ENCODE peak calls at places on chromosomes 11 and 22, in nine cellular contexts. U is GM23248, F is dorsolateral prefrontal cortex, G is OCI-LY7, X is brain microvascular endothelial cell, L is SJSA1, I is PC-3, R is GM23338, M is AG04450. O is an unnamed sample.
A peak's percentile ranks its signal among the peaks of the same experiment; 100 is the strongest.

GRCh38 chr11:116432301-116432700 is 340.5 kb downstream of the BUD13 start:
- DNase-seq in G (no peak), U (no peak), X (no peak), L (no peak), I (no peak), F (no peak), R (no peak), M (no peak), O (no peak)

GRCh38 chr11:101617735-101618332 is 34.0 kb upstream of the TRPC6 start:
- DNase-seq in U (peak; percentile 27), M (no peak), I (peak; percentile 72), X (no peak), L (no peak), G (no peak), F (no peak), R (peak; percentile 59), O (no peak)

GRCh38 chr11:34205326-34206035 is 100.1 kb downstream of the NAT10 start:
- DNase-seq in M (no peak), G (no peak), R (no peak), L (no peak), U (no peak), I (no peak), F (no peak), X (no peak), O (no peak)

GRCh38 chr22:36415415-36416168 is 27.8 kb upstream of the MYH9 start:
- DNase-seq in U (peak; percentile 22), L (no peak), M (no peak), R (peak; percentile 41), G (no peak), I (no peak), F (no peak), X (no peak), O (no peak)

GRCh38 chr22:32618461-32619140 is 144.0 kb downstream of the FBXO7 start:
- DNase-seq in M (no peak), I (no peak), X (no peak), L (no peak), F (no peak), R (no peak), U (no peak), G (no peak), O (no peak)

GRCh38 chr11:86676533-86677154 is 4.2 kb upstream of the ME3 start:
- DNase-seq in R (peak; percentile 93), L (no peak), G (peak; percentile 3), M (no peak), F (no peak), U (peak; percentile 39), X (no peak), I (peak; percentile 18), O (no peak)

GRCh38 chr11:100817620-100818019 is 130.5 kb downstream of the ARHGAP42 start:
- DNase-seq in I (no peak), X (no peak), G (no peak), M (no peak), U (no peak), L (no peak), R (no peak), F (no peak), O (no peak)

GRCh38 chr22:17269224-17269606 is 50.0 kb upstream of the ADA2 start:
- DNase-seq in F (no peak), U (no peak), M (no peak), R (no peak), L (no peak), G (no peak), X (no peak), I (no peak), O (no peak)

GRCh38 chr11:69000831-69001245 is 12.2 kb downstream of the MRGPRF start:
- DNase-seq in F (no peak), L (peak; percentile 95), U (peak; percentile 95), R (peak; percentile 37), M (no peak), X (peak; percentile 50), I (peak; percentile 63), G (no peak), O (no peak)

GRCh38 chr11:1745701-1746320 is 4.6 kb downstream of the IFITM10 start:
- DNase-seq in X (no peak), L (no peak), M (no peak), U (no peak), F (no peak), R (no peak), I (no peak), G (no peak), O (no peak)

GRCh38 chr11:72641900-72642814 is 32.1 kb downstream of the PDE2A start:
- DNase-seq in U (peak; percentile 56), I (peak; percentile 40), X (no peak), F (no peak), L (no peak), M (no peak), G (no peak), R (peak; percentile 56), O (peak; percentile 42)

GRCh38 chr11:130666781-130667251 is 218.4 kb downstream of the ADAMTS15 start:
- DNase-seq in L (peak; percentile 74), F (no peak), R (no peak), U (peak; percentile 50), M (no peak), X (no peak), G (no peak), I (peak; percentile 36), O (no peak)

GRCh38 chr11:72683782-72684200 is 9.6 kb upstream of the PDE2A start:
- DNase-seq in U (peak; percentile 51), F (peak; percentile 62), L (peak; percentile 44), M (no peak), G (peak; percentile 68), R (peak; percentile 82), I (peak; percentile 74), X (peak; percentile 40), O (peak; percentile 30)

GRCh38 chr11:35166369-35167360 is 27.7 kb downstream of the CD44 start:
- DNase-seq in X (peak; percentile 86), M (no peak), U (peak; percentile 98), F (peak; percentile 70), L (peak; percentile 96), I (peak; percentile 98), G (no peak), R (no peak), O (peak; percentile 58)

GRCh38 chr22:50613291-50613981 is 12.8 kb downstream of the MAPK8IP2 start:
- DNase-seq in L (no peak), X (no peak), M (no peak), U (no peak), F (no peak), I (peak; percentile 60), G (no peak), R (peak; percentile 72), O (no peak)

GRCh38 chr11:93081694-93082093 is 112.2 kb downstream of the MTNR1B start:
- DNase-seq in U (no peak), I (no peak), L (no peak), F (no peak), R (peak; percentile 16), G (no peak), M (no peak), X (no peak), O (no peak)

GRCh38 chr11:11964774-11965150 is 43.7 kb downstream of the DKK3 start:
- DNase-seq in G (no peak), M (no peak), F (no peak), I (no peak), R (no peak), U (no peak), L (no peak), X (no peak), O (no peak)

GRCh38 chr22:50000587-50001387 is 11.8 kb downstream of the IL17REL start:
- DNase-seq in R (no peak), F (no peak), L (peak; percentile 43), U (no peak), I (no peak), X (no peak), M (no peak), G (no peak), O (no peak)

GRCh38 chr11:72820439-72821139 is 6.4 kb downstream of the ATG16L2 start:
- DNase-seq in L (no peak), F (no peak), G (no peak), X (no peak), U (no peak), M (no peak), R (no peak), I (no peak), O (no peak)

GRCh38 chr11:84193706-84194105 is 907.5 kb upstream of the CCDC90B start:
- DNase-seq in U (no peak), F (no peak), L (no peak), X (no peak), R (no peak), G (peak; percentile 5), I (no peak), M (no peak), O (no peak)

DNA sequence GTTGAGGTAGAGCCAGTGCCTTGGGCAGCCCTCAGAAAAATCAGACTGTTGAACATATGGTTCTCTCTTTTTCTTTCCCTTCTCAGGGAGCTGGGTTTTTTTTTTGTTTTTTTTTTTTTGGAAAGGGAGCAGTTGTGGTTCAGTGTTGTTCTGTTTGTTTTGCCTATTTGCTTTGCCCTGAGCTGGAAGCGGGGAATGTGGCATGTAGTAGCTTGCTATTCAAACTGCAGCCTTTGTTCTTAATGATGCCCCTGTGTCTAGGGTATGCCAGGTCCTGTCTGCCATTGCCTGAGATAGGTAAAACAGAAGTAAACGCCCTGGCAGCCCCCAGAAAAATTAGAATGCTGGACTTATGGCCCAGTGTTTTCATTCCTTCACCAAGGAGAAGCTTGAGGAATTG is 3.6 kb upstream of the MS4A2 start:
- DNase-seq in R (no peak), I (peak; percentile 15), G (no peak), U (no peak), X (no peak), M (no peak), F (no peak), L (no peak), O (no peak)
- H3K27ac ChIP-seq in R (no peak overlapping the region), I (no peak overlapping the region), G (no peak overlapping the region), U (no peak overlapping the region), X (no peak overlapping the region), M (no peak overlapping the region), F (no peak overlapping the region), L (no peak overlapping the region), O (no peak overlapping the region)

GRCh38 chr22:42562282-42562681 is 8.5 kb downstream of the SERHL2 start:
- DNase-seq in I (no peak), U (no peak), X (no peak), R (peak; percentile 32), M (no peak), F (no peak), G (peak; percentile 70), L (no peak), O (no peak)
- H3K27ac ChIP-seq in I (no peak overlapping the region), U (no peak overlapping the region), X (no peak overlapping the region), R (no peak overlapping the region), M (no peak overlapping the region), F (no peak overlapping the region), G (peak overlapping the region; percentile 33), L (no peak overlapping the region), O (no peak overlapping the region)

GRCh38 chr22:21713428-21714058 is 22.1 kb downstream of the YPEL1 start:
- DNase-seq in G (no peak), R (no peak), F (no peak), X (no peak), L (no peak), U (peak; percentile 25), M (no peak), I (peak; percentile 59), O (no peak)
- H3K27ac ChIP-seq in G (no peak overlapping the region), R (peak overlapping the region; percentile 34), F (peak overlapping the region; percentile 11), X (no peak overlapping the region), L (peak overlapping the region; percentile 56), U (no peak overlapping the region), M (no peak overlapping the region), I (no peak overlapping the region), O (no peak overlapping the region)

GRCh38 chr22:37843746-37844089 is 416 bp downstream of the ANKRD54 start:
- DNase-seq in R (peak; percentile 58), F (peak; percentile 40), L (no peak), G (peak; percentile 69), I (peak; percentile 25), M (no peak), X (no peak), U (peak; percentile 74), O (no peak)
- H3K27ac ChIP-seq in R (no peak overlapping the region), F (peak overlapping the region; percentile 91), L (peak overlapping the region; percentile 48), G (peak overlapping the region; percentile 72), I (peak overlapping the region; percentile 46), M (peak overlapping the region; percentile 61), X (peak overlapping the region; percentile 66), U (peak overlapping the region; percentile 86), O (peak overlapping the region; percentile 79)